ENCODE peak calls at places on chromosomes 16 and 17, in four cellular contexts. H is AG04450; I is stimulated activated CD4-positive, alpha-beta T cell treated with anti-CD3 and anti-CD28 coated beads, Interleukin-2, amount 100 ng/mL, for 24 hours; S is activated CD4-positive, alpha-beta T cell treated with anti-CD3 and anti-CD28 coated beads, Interleukin-2, amount 50 U/mL, for 48 hours. U is an unnamed sample.
A peak's percentile ranks its signal among the peaks of the same experiment; 100 is the strongest.

GRCh38 chr17:6365187-6365943 is 69.6 kb downstream of the AIPL1 start:
- DNase-seq in H (peak; percentile 57), I (no peak), S (no peak), U (no peak)

GRCh38 chr16:88719267-88719932 is 13.1 kb downstream of the CTU2 start:
- DNase-seq in H (no peak), I (no peak), S (no peak), U (no peak)

GRCh38 chr16:53913082-53913870 is 209.3 kb downstream of the FTO start:
- DNase-seq in H (peak; percentile 75), I (no peak), S (peak; percentile 7), U (peak; percentile 49)

GRCh38 chr17:927611-928461 is 51.7 kb downstream of the NXN start:
- DNase-seq in H (peak; percentile 94), I (no peak), S (no peak), U (peak; percentile 80)

GRCh38 chr17:56833023-56833811 is 503 bp downstream of the C17orf67 start:
- DNase-seq in H (peak; percentile 16), I (peak; percentile 67), S (peak; percentile 71), U (peak; percentile 86)

GRCh38 chr17:30005709-30006320 is 64.4 kb downstream of the EFCAB5 start:
- DNase-seq in H (no peak), I (no peak), S (no peak), U (no peak)

GRCh38 chr16:12062343-12063003 is 85.9 kb downstream of the SNX29 start:
- DNase-seq in H (peak; percentile 43), I (no peak), S (no peak), U (peak; percentile 69)

GRCh38 chr16:1152123-1152638 is 725 bp upstream of the CACNA1H start:
- DNase-seq in H (no peak), I (peak; percentile 45), S (peak; percentile 29), U (no peak)

GRCh38 chr17:39781028-39781800 is 43.5 kb downstream of the GRB7 start:
- DNase-seq in H (no peak), I (no peak), S (no peak), U (peak; percentile 12)

U was measured in dermis blood vessel endothelial cell.